ENCODE peak calls at places on chromosomes 12 and 14, in four cellular contexts. V is PC-3, A is GM23248, G is HCT116. T is an unnamed sample.

GRCh38 chr12:94149781-94150482 is 1.6 kb downstream of the PLXNC1 start:
- DNase-seq in A (peak; percentile 41), G (no peak), V (no peak), T (peak; percentile 50)

GRCh38 chr14:101899263-101899662 is 65.1 kb upstream of the DYNC1H1 start:
- DNase-seq in G (no peak), A (no peak), V (no peak), T (no peak)

GRCh38 chr14:74464785-74465184 is 28.3 kb downstream of the NPC2 start:
- DNase-seq in G (no peak), V (no peak), A (no peak), T (no peak)

GRCh38 chr12:104682790-104683279 is 226.1 kb downstream of the CHST11 start:
- DNase-seq in A (no peak), G (no peak), V (no peak), T (peak; percentile 11)

GRCh38 chr14:60106341-60106740 is 14.6 kb downstream of the PCNX4 start:
- DNase-seq in V (no peak), A (peak; percentile 76), G (no peak), T (no peak)

GRCh38 chr14:22849212-22849819 is 12.9 kb downstream of the MMP14 start:
- DNase-seq in V (no peak), G (no peak), A (peak; percentile 83), T (no peak)

GRCh38 chr12:25249951-25250738 is 584 bp downstream of the KRAS start:
- DNase-seq in G (no peak), V (no peak), A (peak; percentile 55), T (peak; percentile 84)

GRCh38 chr14:77406718-77407117 is 16.6 kb downstream of the NOXRED1 start:
- DNase-seq in A (no peak), V (no peak), G (no peak), T (no peak)

GRCh38 chr12:51871126-51871525 is 16.8 kb upstream of the ANKRD33 start:
- DNase-seq in V (no peak), A (no peak), G (no peak), T (no peak)

GRCh38 chr12:68831272-68831671 is 23.3 kb downstream of the MDM2 start:
- DNase-seq in A (no peak), V (no peak), G (no peak), T (no peak)

GRCh38 chr14:72567226-72567625 is 326.7 kb downstream of the DPF3 start:
- DNase-seq in V (no peak), A (no peak), G (no peak), T (no peak)

DNA sequence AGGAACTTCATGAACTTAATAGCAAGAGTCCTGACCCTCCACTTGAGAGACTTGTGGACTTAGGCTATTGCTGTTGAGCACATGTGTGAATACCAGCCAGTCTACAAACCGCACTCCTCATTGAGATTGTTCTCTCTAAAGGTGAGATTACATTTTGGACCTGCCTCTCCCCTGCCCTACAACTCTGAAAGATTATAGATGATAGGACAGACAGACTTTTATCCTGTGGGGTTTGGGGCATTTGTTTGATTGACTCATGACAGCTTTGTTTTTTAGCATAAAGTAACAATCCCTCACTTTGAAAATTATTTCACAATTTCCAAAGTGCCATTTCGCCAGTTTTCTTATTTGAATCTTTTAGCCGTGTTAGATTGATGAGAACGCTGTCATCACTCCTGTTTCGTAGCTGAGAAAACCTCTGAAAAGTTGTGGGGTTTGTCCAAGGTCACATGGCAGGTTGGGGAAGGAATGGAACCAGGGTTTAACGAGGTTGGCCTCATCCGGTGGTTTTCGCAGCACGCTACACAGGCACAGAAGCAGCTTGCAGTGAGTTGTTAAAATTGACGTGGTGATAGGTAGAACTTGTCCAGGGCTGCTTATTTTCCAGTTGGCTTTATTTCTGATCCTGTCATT is 836 bp downstream of the EVL start:
- DNase-seq in A (no peak), G (no peak), V (no peak), T (no peak)
- TF ChIP-seq EZH2phosphoT487 in A (no peak), G (no peak), V (no peak), T (no peak)

DNA sequence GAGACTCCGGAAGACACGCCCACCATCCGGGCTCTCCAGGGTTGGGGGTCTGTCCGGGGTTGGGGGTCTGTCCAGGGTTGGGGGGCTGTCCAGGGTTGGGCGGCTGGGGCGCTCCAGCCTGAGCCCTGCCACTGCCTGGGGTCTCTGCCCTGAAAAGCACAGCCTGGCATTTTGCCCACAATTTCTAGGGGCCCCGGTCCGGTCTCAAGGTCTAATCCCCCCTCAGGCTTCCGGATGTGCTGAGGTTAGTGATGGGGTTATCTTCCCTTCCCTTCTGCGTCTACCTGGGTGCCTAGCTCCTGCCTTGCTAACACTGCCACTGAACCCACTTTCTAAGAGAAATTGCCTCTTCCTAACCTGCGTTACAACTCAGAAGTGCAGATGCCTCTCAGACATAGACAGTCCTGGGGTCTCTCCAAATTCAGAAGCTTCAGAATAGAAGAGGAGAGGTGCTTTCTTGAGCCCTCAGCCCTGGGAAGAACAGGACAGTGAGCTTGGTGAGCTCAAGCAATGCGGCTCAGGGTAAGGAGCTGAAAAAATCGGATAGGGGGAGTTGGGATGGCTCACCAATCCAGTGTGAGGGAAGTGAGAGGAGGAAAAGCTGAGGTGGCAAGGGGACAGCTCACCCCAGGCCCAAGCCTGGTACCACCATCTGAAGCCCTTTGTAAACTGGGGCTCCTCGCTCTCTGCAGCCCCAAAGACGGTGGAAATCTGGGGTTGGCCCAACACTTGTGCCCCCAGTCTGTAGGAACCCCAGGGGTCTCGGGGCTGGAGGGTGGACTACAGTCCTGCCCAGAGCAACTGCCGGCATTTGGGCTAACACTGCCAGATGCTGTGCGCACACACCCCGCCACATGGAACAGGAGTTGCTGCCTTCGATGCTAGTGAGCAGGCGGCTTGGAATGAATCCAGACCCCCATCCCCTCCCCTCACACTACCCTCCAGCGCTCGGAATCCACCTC is 5.6 kb downstream of the LHX5 start:
- DNase-seq in G (no peak), V (peak; percentile 17), A (no peak), T (no peak)
- TF ChIP-seq EZH2 in G (no peak), V (no peak), A (peak; percentile 87), T (no peak)

DNA sequence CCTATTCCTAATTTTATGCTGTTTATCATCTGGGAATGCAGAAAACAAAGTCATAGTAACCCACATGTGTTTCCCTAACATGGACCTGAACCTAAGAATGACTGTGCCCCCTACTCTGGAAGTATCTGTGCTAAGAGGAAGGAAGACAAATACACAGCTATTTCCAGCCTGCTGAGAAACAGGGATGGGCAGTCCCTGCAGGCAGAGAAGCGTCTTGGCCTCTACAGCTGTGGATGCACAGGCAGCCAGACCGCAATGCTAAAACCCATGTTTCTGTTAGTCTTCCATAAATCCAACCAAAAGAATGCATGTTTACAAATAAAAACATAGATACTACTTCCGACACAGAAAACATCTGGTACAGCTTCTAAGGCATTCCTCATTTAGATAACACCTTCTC is 56.1 kb downstream of the DUSP16 start:
- DNase-seq in A (peak; percentile 77), G (no peak), V (no peak), T (no peak)
- TF ChIP-seq EZH2phosphoT487 in A (no peak), G (no peak), V (no peak), T (no peak)

GRCh38 chr14:69485701-69486100 is 1.2 kb downstream of the PLEKHD1 start:
- DNase-seq in V (no peak), G (no peak), A (no peak), T (no peak)

GRCh38 chr14:69485261-69485660 is 733 bp downstream of the PLEKHD1 start:
- DNase-seq in V (no peak), A (no peak), G (no peak), T (no peak)

GRCh38 chr14:69481815-69482568 is 2.5 kb upstream of the PLEKHD1 start:
- DNase-seq in V (no peak), A (no peak), G (no peak), T (peak; percentile 45)

GRCh38 chr14:69484444-69485113 is at the start of gene PLEKHD1:
- DNase-seq in V (peak; percentile 56), A (peak; percentile 13), G (peak; percentile 18), T (no peak)

DNA sequence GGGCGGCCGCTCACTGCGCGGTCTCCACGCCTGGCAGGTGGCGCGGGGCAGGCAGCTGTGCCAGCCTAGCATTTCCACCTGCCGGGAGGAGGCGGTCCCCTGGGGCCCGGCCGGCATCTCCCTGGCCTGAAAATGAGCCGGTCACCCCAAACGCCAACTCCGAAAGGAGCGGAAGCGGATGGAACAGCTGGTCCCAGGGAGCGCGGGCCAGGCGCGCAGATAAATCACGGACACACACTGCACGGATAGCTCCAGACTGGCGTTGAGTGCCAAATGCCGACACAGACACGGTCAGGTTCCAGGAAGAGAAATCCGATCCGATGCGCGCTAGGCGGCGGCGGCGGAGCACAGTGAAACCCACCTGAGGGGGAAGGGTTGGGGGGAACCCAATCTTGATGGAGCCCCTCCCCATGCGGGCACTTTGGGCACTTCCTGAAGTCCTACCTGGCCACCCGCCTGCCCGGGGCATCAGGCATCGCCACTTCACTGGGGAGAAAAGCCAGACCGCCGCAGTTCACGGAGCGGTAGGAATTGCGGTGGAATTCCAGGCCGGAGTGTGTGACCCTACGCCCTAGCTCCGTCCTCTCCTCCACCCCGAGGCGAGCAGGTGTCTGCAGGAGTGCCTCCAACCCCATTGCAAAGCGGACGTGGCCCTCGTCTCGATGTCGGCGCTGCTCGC is 624 bp upstream of the PLEKHD1 start:
- DNase-seq in V (peak; percentile 33), G (no peak), A (peak; percentile 32), T (no peak)
- TF ChIP-seq EZH2 in V (peak; percentile 54), G (no peak), A (peak; percentile 84), T (no peak)

DNA sequence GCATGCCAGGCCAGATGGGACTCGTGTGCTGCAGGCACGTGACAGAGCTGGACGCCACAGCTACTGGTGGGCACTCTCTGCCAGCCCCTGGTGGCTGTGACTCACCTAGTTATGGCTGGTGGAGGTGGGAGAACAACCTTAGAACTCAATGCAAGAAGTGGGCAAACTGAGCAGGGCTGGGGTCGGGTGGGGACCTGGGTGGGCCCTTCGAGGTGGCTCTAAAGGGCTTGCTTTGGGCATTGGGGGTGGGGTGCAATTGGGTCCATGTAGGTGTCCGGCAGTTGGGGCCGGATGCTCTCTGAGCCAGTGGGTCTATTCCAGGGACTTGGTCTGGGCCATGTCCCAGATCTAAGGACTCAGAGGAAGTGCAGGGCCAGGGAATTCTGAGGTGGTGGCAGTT is 5.1 kb upstream of the SERPINA12 start:
- DNase-seq in A (no peak), V (no peak), G (no peak), T (no peak)
- TF ChIP-seq EZH2phosphoT487 in A (no peak), V (no peak), G (no peak), T (no peak)

DNA sequence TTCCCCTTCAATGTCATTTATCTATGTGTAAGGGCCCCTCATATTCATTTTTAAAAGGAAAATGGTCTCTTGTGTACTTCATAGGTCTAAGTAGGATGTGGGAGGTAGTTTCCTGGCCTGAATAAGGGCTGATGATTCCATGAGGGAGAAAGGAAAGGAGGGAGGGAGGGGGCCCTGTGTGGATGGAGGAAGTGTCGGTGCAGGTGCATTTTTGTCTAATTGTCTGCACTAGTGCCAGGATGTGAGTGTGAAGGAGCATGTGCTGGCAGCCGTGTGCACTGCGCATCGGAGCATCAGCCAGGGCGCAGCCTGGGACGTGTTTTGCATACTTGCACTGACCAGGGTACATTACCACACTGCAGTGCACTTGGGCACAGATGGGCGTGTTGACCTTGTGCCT is 29.2 kb downstream of the SMUG1 start:
- DNase-seq in V (no peak), G (no peak), A (no peak), T (no peak)
- TF ChIP-seq EZH2 in V (no peak), G (no peak), A (no peak), T (no peak)

DNA sequence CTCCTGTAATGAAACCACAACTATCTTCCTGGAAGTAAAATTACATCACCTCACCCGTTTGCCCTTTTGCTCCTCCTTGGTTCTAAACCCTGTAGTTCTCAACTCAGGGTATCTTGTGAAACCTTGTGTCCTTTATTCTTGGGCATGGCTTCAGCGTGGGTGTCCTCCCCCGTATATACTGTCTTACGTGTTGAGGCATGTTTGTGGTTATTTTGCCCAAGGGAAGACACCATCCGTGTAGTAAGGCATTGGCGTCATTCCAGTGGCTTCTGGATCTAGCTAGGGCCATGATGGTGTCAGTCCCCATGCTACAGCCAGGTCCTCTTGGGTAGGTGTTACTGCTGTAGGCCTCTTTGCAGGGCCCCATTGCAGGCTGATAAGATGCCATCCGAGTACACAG is 115.4 kb downstream of the ZFP36L1 start:
- DNase-seq in G (no peak), A (no peak), V (no peak), T (no peak)
- TF ChIP-seq EZH2phosphoT487 in G (no peak), A (no peak), V (no peak), T (no peak)

GRCh38 chr14:32896979-32897723 is 41.5 kb upstream of the NPAS3 start:
- DNase-seq in G (no peak), A (peak; percentile 60), V (peak; percentile 53), T (peak; percentile 37)
- TF ChIP-seq EZH2 in G (no peak), A (no peak), V (no peak), T (no peak)